ENCODE peak calls at places on chromosomes 12 and 14, in five cellular contexts. One of them, this sample, is unnamed.

GRCh38 chr14:26180221-26180620 is 417.6 kb downstream of the NOVA1 start:
- DNase-seq in breast epithelium: no peak
- DNase-seq in esophagus muscularis mucosa: no peak
- DNase-seq in H1: no peak
- DNase-seq in GM12878: no peak
- DNase-seq in this sample: no peak

GRCh38 chr12:121837680-121838079 is 21.0 kb downstream of the HPD start:
- DNase-seq in breast epithelium: no peak
- DNase-seq in esophagus muscularis mucosa: no peak
- DNase-seq in H1: no peak
- DNase-seq in GM12878: no peak
- DNase-seq in this sample: no peak

GRCh38 chr12:46574853-46575252 is 202.3 kb upstream of the SLC38A2 start:
- DNase-seq in breast epithelium: no peak
- DNase-seq in esophagus muscularis mucosa: no peak
- DNase-seq in H1: no peak
- DNase-seq in GM12878: no peak
- DNase-seq in this sample: no peak

GRCh38 chr14:58488550-58488949 is 61.0 kb downstream of the KIAA0586 start:
- DNase-seq in breast epithelium: no peak
- DNase-seq in esophagus muscularis mucosa: no peak
- DNase-seq in H1: no peak
- DNase-seq in GM12878: no peak
- DNase-seq in this sample: no peak

GRCh38 chr12:89245090-89245489 is 107.2 kb downstream of the DUSP6 start:
- DNase-seq in breast epithelium: no peak
- DNase-seq in esophagus muscularis mucosa: no peak
- DNase-seq in H1: no peak
- DNase-seq in GM12878: no peak
- DNase-seq in this sample: no peak

GRCh38 chr12:90909069-90909676 is 45.8 kb downstream of the CCER1 start:
- DNase-seq in breast epithelium: no peak
- DNase-seq in esophagus muscularis mucosa: no peak
- DNase-seq in H1: no peak
- DNase-seq in GM12878: no peak
- DNase-seq in this sample: no peak

GRCh38 chr12:112924986-112925385 is 13.3 kb upstream of the OAS3 start:
- DNase-seq in breast epithelium: no peak
- DNase-seq in esophagus muscularis mucosa: no peak
- DNase-seq in H1: no peak
- DNase-seq in GM12878: peak; percentile 36
- DNase-seq in this sample: no peak

GRCh38 chr14:65487783-65488578 is 75.5 kb downstream of the FUT8 start:
- DNase-seq in breast epithelium: no peak
- DNase-seq in esophagus muscularis mucosa: no peak
- DNase-seq in H1: no peak
- DNase-seq in GM12878: no peak
- DNase-seq in this sample: no peak

GRCh38 chr12:54306925-54307731 is 6.3 kb upstream of the NFE2 start:
- DNase-seq in breast epithelium: peak; percentile 77
- DNase-seq in esophagus muscularis mucosa: no peak
- DNase-seq in H1: no peak
- DNase-seq in GM12878: no peak
- DNase-seq in this sample: peak; percentile 86

GRCh38 chr14:92495041-92495440 is 18.5 kb upstream of the RIN3 start:
- DNase-seq in breast epithelium: no peak
- DNase-seq in esophagus muscularis mucosa: no peak
- DNase-seq in H1: no peak
- DNase-seq in GM12878: no peak
- DNase-seq in this sample: no peak

GRCh38 chr14:74720526-74720925 is 7.6 kb downstream of the FCF1 start:
- DNase-seq in breast epithelium: no peak
- DNase-seq in esophagus muscularis mucosa: no peak
- DNase-seq in H1: no peak
- DNase-seq in GM12878: no peak
- DNase-seq in this sample: no peak

GRCh38 chr12:131018808-131019397 is 65.2 kb downstream of the ADGRD1 start:
- DNase-seq in breast epithelium: no peak
- DNase-seq in esophagus muscularis mucosa: no peak
- DNase-seq in H1: no peak
- DNase-seq in GM12878: no peak
- DNase-seq in this sample: no peak

GRCh38 chr14:53355581-53356112 is 202.5 kb upstream of the DDHD1 start:
- DNase-seq in breast epithelium: no peak
- DNase-seq in esophagus muscularis mucosa: no peak
- DNase-seq in H1: peak; percentile 83
- DNase-seq in GM12878: no peak
- DNase-seq in this sample: no peak

GRCh38 chr12:12899530-12900380 is 8.4 kb downstream of the GPRC5A start:
- DNase-seq in breast epithelium: no peak
- DNase-seq in esophagus muscularis mucosa: no peak
- DNase-seq in H1: no peak
- DNase-seq in GM12878: no peak
- DNase-seq in this sample: peak; percentile 79

DNA sequence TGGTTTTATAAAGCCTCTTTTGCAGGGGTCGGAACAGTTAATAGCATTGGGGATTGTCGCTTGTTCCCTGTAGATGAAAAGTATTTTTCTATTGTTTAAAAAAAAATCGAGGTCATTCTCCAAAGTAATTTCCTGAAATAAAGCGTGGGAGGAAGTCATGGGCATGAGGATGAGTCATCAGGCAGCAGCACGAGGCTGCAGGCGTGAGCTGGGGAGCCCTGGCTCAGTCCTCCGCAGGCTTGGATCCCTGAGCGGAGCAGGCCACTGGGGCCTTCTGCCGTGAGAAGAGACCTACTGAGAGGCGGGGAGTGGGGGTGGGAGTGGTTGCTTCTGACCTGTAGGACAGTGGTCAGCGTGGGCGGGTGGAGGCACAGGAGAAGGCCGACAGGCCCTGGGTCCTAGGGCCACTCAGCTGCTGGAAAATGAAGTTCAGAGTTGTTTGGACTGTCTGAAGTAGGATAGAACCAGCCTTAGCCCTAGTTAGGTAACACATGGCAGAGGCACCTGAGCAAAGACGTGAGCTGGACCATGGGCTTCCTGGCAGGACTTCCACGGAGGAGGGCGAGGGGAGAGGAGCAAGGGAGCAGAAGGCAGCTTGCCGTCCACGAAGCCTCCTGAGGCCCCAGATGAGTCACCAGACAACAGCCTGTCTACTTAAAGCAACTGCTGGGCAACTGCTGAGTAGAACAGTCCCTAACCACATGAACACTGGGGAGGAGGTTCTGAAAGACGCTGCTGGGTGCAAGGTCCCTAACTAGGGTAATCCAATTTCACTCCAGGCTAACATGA is 21.1 kb upstream of the LGALS3 start:
- DNase-seq in breast epithelium: peak; percentile 82
- DNase-seq in esophagus muscularis mucosa: peak; percentile 96
- DNase-seq in H1: no peak
- DNase-seq in GM12878: no peak
- DNase-seq in this sample: peak; percentile 94
- TF ChIP-seq POLR2A in breast epithelium: peak; percentile 57
- TF ChIP-seq POLR2A in esophagus muscularis mucosa: peak; percentile 23
- TF ChIP-seq POLR2A in H1: no peak
- TF ChIP-seq POLR2A in GM12878: no peak
- TF ChIP-seq POLR2A in this sample: no peak

GRCh38 chr12:56714431-56714929 is 10.6 kb downstream of the NACA start:
- DNase-seq in breast epithelium: no peak
- DNase-seq in esophagus muscularis mucosa: no peak
- DNase-seq in H1: no peak
- DNase-seq in GM12878: no peak
- DNase-seq in this sample: no peak

GRCh38 chr12:56718167-56718566 is 6.9 kb downstream of the NACA start:
- DNase-seq in breast epithelium: no peak
- DNase-seq in esophagus muscularis mucosa: no peak
- DNase-seq in H1: no peak
- DNase-seq in GM12878: no peak
- DNase-seq in this sample: no peak

GRCh38 chr12:56716933-56717880 is 7.9 kb downstream of the NACA start:
- DNase-seq in breast epithelium: no peak
- DNase-seq in esophagus muscularis mucosa: no peak
- DNase-seq in H1: no peak
- DNase-seq in GM12878: no peak
- DNase-seq in this sample: no peak

GRCh38 chr12:56715798-56716197 is 9.3 kb downstream of the NACA start:
- DNase-seq in breast epithelium: peak; percentile 9
- DNase-seq in esophagus muscularis mucosa: no peak
- DNase-seq in H1: no peak
- DNase-seq in GM12878: no peak
- DNase-seq in this sample: peak; percentile 43

DNA sequence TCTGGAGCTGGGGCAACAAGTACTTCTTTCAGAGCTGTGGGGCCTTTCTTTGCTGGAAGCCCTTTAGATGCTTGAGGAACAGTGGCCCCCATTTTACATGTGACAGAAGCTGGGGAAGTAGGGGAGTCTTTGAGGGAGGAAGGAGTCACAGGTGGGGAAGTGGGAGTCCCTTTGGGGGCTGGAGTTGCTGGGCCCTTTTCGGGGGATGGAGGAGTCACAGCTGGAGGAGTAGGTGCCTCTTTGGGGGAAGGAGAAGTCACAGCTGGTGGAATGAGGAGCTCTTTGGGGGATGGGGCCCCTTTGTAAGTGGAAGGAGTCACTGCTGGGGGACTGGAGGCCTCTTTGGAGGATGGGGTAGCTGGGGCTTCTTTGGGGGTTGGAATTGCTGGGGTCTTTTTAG is 8.6 kb downstream of the NACA start:
- DNase-seq in breast epithelium: no peak
- DNase-seq in esophagus muscularis mucosa: no peak
- DNase-seq in H1: no peak
- DNase-seq in GM12878: no peak
- DNase-seq in this sample: peak; percentile 22
- TF ChIP-seq POLR2AphosphoS5 in breast epithelium: no peak
- TF ChIP-seq POLR2AphosphoS5 in esophagus muscularis mucosa: no peak
- TF ChIP-seq POLR2AphosphoS5 in H1: no peak
- TF ChIP-seq POLR2AphosphoS5 in GM12878: no peak
- TF ChIP-seq POLR2AphosphoS5 in this sample: no peak

GRCh38 chr12:6569312-6569711 is 1.2 kb upstream of the NOP2 start:
- DNase-seq in breast epithelium: no peak
- DNase-seq in esophagus muscularis mucosa: no peak
- DNase-seq in H1: no peak
- DNase-seq in GM12878: no peak
- DNase-seq in this sample: no peak
- TF ChIP-seq POLR2A in breast epithelium: no peak
- TF ChIP-seq POLR2A in esophagus muscularis mucosa: no peak
- TF ChIP-seq POLR2A in H1: no peak
- TF ChIP-seq POLR2A in GM12878: peak; percentile 47
- TF ChIP-seq POLR2A in this sample: no peak

GRCh38 chr14:68630081-68630571 is 162.7 kb downstream of the ZFP36L1 start:
- DNase-seq in breast epithelium: no peak
- DNase-seq in esophagus muscularis mucosa: peak; percentile 78
- DNase-seq in H1: no peak
- DNase-seq in GM12878: no peak
- DNase-seq in this sample: peak; percentile 51

GRCh38 chr14:68627050-68627867 is 165.6 kb downstream of the ZFP36L1 start:
- DNase-seq in breast epithelium: no peak
- DNase-seq in esophagus muscularis mucosa: peak; percentile 66
- DNase-seq in H1: no peak
- DNase-seq in GM12878: no peak
- DNase-seq in this sample: no peak

GRCh38 chr14:68626386-68626785 is 166.5 kb downstream of the ZFP36L1 start:
- DNase-seq in breast epithelium: no peak
- DNase-seq in esophagus muscularis mucosa: peak; percentile 89
- DNase-seq in H1: no peak
- DNase-seq in GM12878: no peak
- DNase-seq in this sample: peak; percentile 52

GRCh38 chr14:68628605-68629310 is 164.1 kb downstream of the ZFP36L1 start:
- DNase-seq in breast epithelium: peak; percentile 81
- DNase-seq in esophagus muscularis mucosa: peak; percentile 89
- DNase-seq in H1: no peak
- DNase-seq in GM12878: no peak
- DNase-seq in this sample: peak; percentile 59

GRCh38 chr14:68627868-68628604 is 164.8 kb downstream of the ZFP36L1 start:
- DNase-seq in breast epithelium: peak; percentile 74
- DNase-seq in esophagus muscularis mucosa: peak; percentile 83
- DNase-seq in H1: peak; percentile 73
- DNase-seq in GM12878: no peak
- DNase-seq in this sample: no peak
- TF ChIP-seq POLR2AphosphoS5 in breast epithelium: no peak
- TF ChIP-seq POLR2AphosphoS5 in esophagus muscularis mucosa: peak; percentile 31
- TF ChIP-seq POLR2AphosphoS5 in H1: no peak
- TF ChIP-seq POLR2AphosphoS5 in GM12878: no peak
- TF ChIP-seq POLR2AphosphoS5 in this sample: no peak